ENCODE peak calls at places on chromosomes 1 and 21, in five cellular contexts. One of them, this sample, is unnamed.

GRCh38 chr1:110478241-110478640 is 27.3 kb downstream of the PROK1 start:
- DNase-seq in fibroblast of pulmonary artery: no peak
- DNase-seq in Panc1: no peak
- DNase-seq in mucosa of descending colon: no peak
- DNase-seq in prostate gland: no peak
- DNase-seq in this sample: no peak

GRCh38 chr1:173669491-173669941 is at the start of gene ANKRD45:
- DNase-seq in mucosa of descending colon: no peak
- DNase-seq in fibroblast of pulmonary artery: peak; percentile 57
- DNase-seq in Panc1: no peak
- DNase-seq in prostate gland: peak; percentile 13
- DNase-seq in this sample: peak; percentile 78

GRCh38 chr1:204652556-204652955 is 33.0 kb downstream of the LRRN2 start:
- DNase-seq in fibroblast of pulmonary artery: no peak
- DNase-seq in Panc1: no peak
- DNase-seq in prostate gland: no peak
- DNase-seq in mucosa of descending colon: no peak
- DNase-seq in this sample: no peak

GRCh38 chr1:53754484-53755312 is 15.7 kb upstream of the GLIS1 start:
- DNase-seq in fibroblast of pulmonary artery: peak; percentile 83
- DNase-seq in prostate gland: peak; percentile 30
- DNase-seq in Panc1: no peak
- DNase-seq in mucosa of descending colon: peak; percentile 71
- DNase-seq in this sample: no peak

GRCh38 chr1:33971018-33971710 is 107.3 kb downstream of the HMGB4 start:
- DNase-seq in prostate gland: no peak
- DNase-seq in mucosa of descending colon: no peak
- DNase-seq in fibroblast of pulmonary artery: peak; percentile 4
- DNase-seq in Panc1: no peak
- DNase-seq in this sample: no peak

GRCh38 chr1:70038025-70038424 is 167.4 kb downstream of the LRRC40 start:
- DNase-seq in prostate gland: no peak
- DNase-seq in fibroblast of pulmonary artery: peak; percentile 5
- DNase-seq in mucosa of descending colon: no peak
- DNase-seq in Panc1: no peak
- DNase-seq in this sample: no peak

GRCh38 chr21:46052703-46053651 is 44.9 kb upstream of the COL6A2 start:
- DNase-seq in Panc1: no peak
- DNase-seq in prostate gland: no peak
- DNase-seq in mucosa of descending colon: no peak
- DNase-seq in fibroblast of pulmonary artery: peak; percentile 81
- DNase-seq in this sample: no peak

GRCh38 chr1:165053273-165053835 is 303.2 kb downstream of the LMX1A start:
- DNase-seq in Panc1: no peak
- DNase-seq in prostate gland: no peak
- DNase-seq in mucosa of descending colon: no peak
- DNase-seq in fibroblast of pulmonary artery: no peak
- DNase-seq in this sample: no peak

GRCh38 chr1:3462356-3463012 is 8.0 kb downstream of the ARHGEF16 start:
- DNase-seq in mucosa of descending colon: peak; percentile 1
- DNase-seq in fibroblast of pulmonary artery: no peak
- DNase-seq in prostate gland: no peak
- DNase-seq in Panc1: no peak
- DNase-seq in this sample: peak; percentile 49

GRCh38 chr1:78126506-78126905 is 80.7 kb downstream of the GIPC2 start:
- DNase-seq in prostate gland: no peak
- DNase-seq in fibroblast of pulmonary artery: peak; percentile 44
- DNase-seq in mucosa of descending colon: no peak
- DNase-seq in Panc1: no peak
- DNase-seq in this sample: no peak

GRCh38 chr1:200740291-200741212 is 1.9 kb downstream of the CAMSAP2 start:
- DNase-seq in prostate gland: no peak
- DNase-seq in Panc1: no peak
- DNase-seq in mucosa of descending colon: no peak
- DNase-seq in fibroblast of pulmonary artery: peak; percentile 33
- DNase-seq in this sample: no peak

GRCh38 chr1:109193653-109194590 is 19.8 kb upstream of the SARS1 start:
- DNase-seq in mucosa of descending colon: peak; percentile 74
- DNase-seq in fibroblast of pulmonary artery: peak; percentile 46
- DNase-seq in prostate gland: no peak
- DNase-seq in Panc1: no peak
- DNase-seq in this sample: no peak

GRCh38 chr1:7462627-7463026 is 308.5 kb upstream of the VAMP3 start:
- DNase-seq in fibroblast of pulmonary artery: no peak
- DNase-seq in Panc1: no peak
- DNase-seq in mucosa of descending colon: no peak
- DNase-seq in prostate gland: no peak
- DNase-seq in this sample: no peak

GRCh38 chr1:11473635-11474034 is 5.3 kb upstream of the DISP3 start:
- DNase-seq in mucosa of descending colon: peak; percentile 8
- DNase-seq in Panc1: no peak
- DNase-seq in fibroblast of pulmonary artery: peak; percentile 23
- DNase-seq in prostate gland: no peak
- DNase-seq in this sample: no peak

GRCh38 chr1:23392125-23392855 is 22.7 kb upstream of the ZNF436 start:
- DNase-seq in prostate gland: no peak
- DNase-seq in fibroblast of pulmonary artery: no peak
- DNase-seq in Panc1: no peak
- DNase-seq in mucosa of descending colon: no peak
- DNase-seq in this sample: no peak

GRCh38 chr21:33036430-33037162 is 10.9 kb downstream of the OLIG2 start:
- DNase-seq in Panc1: no peak
- DNase-seq in mucosa of descending colon: peak; percentile 8
- DNase-seq in fibroblast of pulmonary artery: peak; percentile 67
- DNase-seq in prostate gland: no peak
- DNase-seq in this sample: peak; percentile 86

GRCh38 chr1:182347019-182347418 is 44.6 kb downstream of the GLUL start:
- DNase-seq in mucosa of descending colon: no peak
- DNase-seq in prostate gland: no peak
- DNase-seq in Panc1: no peak
- DNase-seq in fibroblast of pulmonary artery: no peak
- DNase-seq in this sample: no peak

DNA sequence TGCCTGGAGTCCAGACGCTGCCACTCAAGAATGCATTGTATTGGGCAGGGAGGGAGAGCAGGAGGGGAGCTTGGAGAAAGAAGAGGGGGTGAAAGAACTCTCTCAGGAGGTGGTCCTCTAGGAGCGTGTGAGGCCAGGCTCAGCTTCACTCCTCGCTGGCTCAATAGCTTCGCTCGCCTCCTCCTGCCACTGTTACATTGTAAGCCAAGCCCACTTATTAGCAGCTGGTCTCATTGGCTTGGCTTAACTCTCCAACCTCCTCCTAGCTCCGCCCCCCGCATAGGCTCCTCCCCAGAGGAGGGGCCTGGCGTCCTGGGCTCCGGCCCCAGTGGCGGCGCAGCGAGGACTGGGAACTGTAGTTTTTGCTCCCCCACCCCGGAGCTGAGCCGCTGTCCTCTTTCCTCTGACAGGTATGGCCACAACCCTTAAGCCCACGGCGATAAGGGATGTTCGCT is at the start of gene KCNN3:
- DNase-seq in prostate gland: peak; percentile 83
- DNase-seq in Panc1: peak; percentile 41
- DNase-seq in mucosa of descending colon: peak; percentile 91
- DNase-seq in fibroblast of pulmonary artery: peak; percentile 91
- DNase-seq in this sample: peak; percentile 95
- H3K4me3 ChIP-seq in prostate gland: peak within 1 kb of the TSS; percentile 23
- H3K4me3 ChIP-seq in Panc1: peak within 1 kb of the TSS; percentile 24
- H3K4me3 ChIP-seq in mucosa of descending colon: no peak within 1 kb of the TSS
- H3K4me3 ChIP-seq in fibroblast of pulmonary artery: peak within 1 kb of the TSS; percentile 34
- H3K4me3 ChIP-seq in this sample: peak within 1 kb of the TSS; percentile 37

DNA sequence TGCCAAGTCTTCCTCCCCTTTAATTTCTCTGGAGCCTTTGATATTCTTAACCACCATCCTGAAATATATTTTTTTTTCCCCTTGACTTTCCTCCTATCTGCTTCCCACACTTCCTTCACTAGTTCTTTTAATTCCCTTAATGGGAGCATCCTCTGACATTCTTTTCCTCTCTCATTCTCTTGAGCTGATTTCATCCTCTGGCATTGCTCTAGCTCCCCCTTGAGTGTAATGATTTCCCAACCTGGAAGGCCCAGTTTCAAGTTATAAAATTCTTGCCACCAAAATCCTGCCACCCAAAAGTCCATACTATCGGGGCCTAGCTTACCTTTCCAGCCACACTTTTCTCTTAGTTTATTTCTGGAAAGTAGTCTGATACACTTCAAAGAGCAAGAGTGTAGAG is 39.5 kb upstream of the UBE2U start:
- DNase-seq in mucosa of descending colon: peak; percentile 5
- DNase-seq in prostate gland: no peak
- DNase-seq in fibroblast of pulmonary artery: peak; percentile 67
- DNase-seq in Panc1: no peak
- DNase-seq in this sample: no peak
- TF ChIP-seq CTCF in mucosa of descending colon: no peak
- TF ChIP-seq CTCF in prostate gland: no peak
- TF ChIP-seq CTCF in fibroblast of pulmonary artery: peak; percentile 70
- TF ChIP-seq CTCF in Panc1: peak; percentile 70
- TF ChIP-seq CTCF in this sample: no peak

DNA sequence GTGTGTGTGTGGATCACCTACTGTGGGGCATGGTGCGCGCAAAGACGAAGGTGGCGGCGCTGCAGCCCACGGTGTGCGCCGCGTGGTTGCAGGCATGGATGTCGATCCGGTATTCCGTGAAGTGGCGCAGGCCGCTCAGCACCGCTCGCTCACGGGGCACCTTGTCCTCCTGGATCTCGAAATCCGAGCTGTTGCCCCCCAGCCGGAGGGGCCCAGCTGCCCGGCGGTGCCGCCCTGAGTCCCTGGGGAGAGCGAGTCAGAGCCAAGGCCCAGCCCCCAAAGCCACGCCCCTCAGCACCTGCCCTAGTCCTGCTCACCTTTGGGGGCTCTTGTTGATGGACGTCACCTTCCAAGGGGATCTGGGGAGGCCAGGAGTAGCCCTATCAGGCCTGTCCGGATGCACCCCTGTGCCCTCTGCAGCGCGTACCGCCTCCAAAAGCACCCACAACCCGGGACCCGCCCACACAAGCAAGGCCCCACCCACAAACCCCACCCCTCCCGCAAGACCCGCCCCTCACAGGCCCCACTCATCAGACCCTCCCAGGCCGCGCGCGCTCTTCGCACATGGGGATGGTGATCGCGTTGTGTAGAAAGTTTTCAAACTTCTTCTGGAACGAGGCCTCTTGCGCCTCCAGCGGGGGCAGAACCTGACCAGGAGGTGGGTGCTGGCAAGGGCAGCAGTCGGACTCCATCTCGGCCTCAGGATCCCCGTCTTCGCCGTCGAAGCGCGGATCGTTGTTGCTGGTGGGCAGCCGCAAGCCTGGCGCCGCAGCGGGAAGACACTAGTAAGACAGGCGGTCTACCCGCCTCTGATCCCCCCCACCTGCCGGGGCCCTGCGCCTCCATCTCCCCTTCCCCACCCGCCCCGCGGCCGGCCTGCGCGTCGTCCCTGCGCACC is 13.6 kb downstream of the INSRR start:
- DNase-seq in prostate gland: no peak
- DNase-seq in fibroblast of pulmonary artery: no peak
- DNase-seq in mucosa of descending colon: no peak
- DNase-seq in Panc1: no peak
- DNase-seq in this sample: peak; percentile 56
- H3K4me3 ChIP-seq in prostate gland: no peak overlapping the region
- H3K4me3 ChIP-seq in fibroblast of pulmonary artery: no peak overlapping the region
- H3K4me3 ChIP-seq in mucosa of descending colon: no peak overlapping the region
- H3K4me3 ChIP-seq in Panc1: no peak overlapping the region
- H3K4me3 ChIP-seq in this sample: no peak overlapping the region

GRCh38 chr1:160168016-160168415 is 16.6 kb downstream of the ATP1A4 start:
- DNase-seq in prostate gland: no peak
- DNase-seq in Panc1: no peak
- DNase-seq in fibroblast of pulmonary artery: no peak
- DNase-seq in mucosa of descending colon: no peak
- DNase-seq in this sample: no peak
- TF ChIP-seq CTCF in prostate gland: no peak
- TF ChIP-seq CTCF in Panc1: no peak
- TF ChIP-seq CTCF in fibroblast of pulmonary artery: no peak
- TF ChIP-seq CTCF in mucosa of descending colon: no peak
- TF ChIP-seq CTCF in this sample: no peak

DNA sequence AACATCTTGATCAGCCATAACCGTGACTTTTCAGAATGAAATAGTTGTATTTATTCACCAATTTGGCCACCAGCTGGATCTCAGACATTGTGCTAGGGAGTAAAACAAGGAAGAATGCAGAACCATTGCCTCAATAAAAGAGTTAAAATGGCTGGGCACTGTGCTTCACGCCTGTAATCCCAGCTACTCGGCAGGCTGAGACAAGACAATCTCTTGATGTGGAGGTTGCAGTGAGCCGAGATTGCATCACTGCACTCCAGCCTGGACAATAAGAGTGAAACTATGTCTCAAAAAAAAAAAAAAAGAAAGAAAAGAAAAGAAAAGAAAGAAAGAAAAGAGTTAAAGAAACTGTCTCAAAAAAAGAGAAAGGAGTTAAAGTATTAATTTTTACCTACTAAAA is 199.5 kb downstream of the TPR start:
- DNase-seq in mucosa of descending colon: no peak
- DNase-seq in prostate gland: peak; percentile 23
- DNase-seq in fibroblast of pulmonary artery: peak; percentile 54
- DNase-seq in Panc1: no peak
- DNase-seq in this sample: no peak
- H3K4me3 ChIP-seq in mucosa of descending colon: no peak overlapping the region
- H3K4me3 ChIP-seq in prostate gland: no peak overlapping the region
- H3K4me3 ChIP-seq in fibroblast of pulmonary artery: no peak overlapping the region
- H3K4me3 ChIP-seq in Panc1: no peak overlapping the region
- H3K4me3 ChIP-seq in this sample: no peak overlapping the region

This sample was measured in spleen.